ENCODE peak calls at places on chromosome 15, in eight cellular contexts. Q, K, O, R, I, C, Z and F are unnamed samples.

GRCh38 chr15:37289109-37289765 is 188.9 kb upstream of the MEIS2 start:
- DNase-seq in Z (no peak), I (no peak), O (peak), Q (no peak), R (no peak), K (peak), C (no peak), F (peak)

GRCh38 chr15:101115887-101116680 is 135.8 kb downstream of the CHSY1 start:
- DNase-seq in R (no peak), C (peak), I (no peak), O (no peak), Z (no peak), Q (no peak), K (no peak), F (peak)

GRCh38 chr15:60135961-60136360 is 131.8 kb downstream of the FOXB1 start:
- DNase-seq in Z (no peak), C (no peak), K (no peak), R (no peak), Q (no peak), O (no peak), I (no peak), F (no peak)

GRCh38 chr15:93210995-93211394 is 122.0 kb upstream of the RGMA start:
- DNase-seq in I (no peak), Q (no peak), R (no peak), C (no peak), O (no peak), Z (no peak), K (no peak), F (no peak)

GRCh38 chr15:40069178-40070165 is 30.5 kb upstream of the SRP14 start:
- DNase-seq in C (peak), Q (peak), R (peak), Z (peak), K (peak), O (peak), I (no peak), F (peak)

GRCh38 chr15:64461577-64462162 is 1.3 kb downstream of the ZNF609 start:
- DNase-seq in Z (peak), R (no peak), O (no peak), Q (peak), K (no peak), I (no peak), C (no peak), F (peak)

GRCh38 chr15:80093854-80094418 is 34.5 kb downstream of the ZFAND6 start:
- DNase-seq in Z (peak), I (no peak), Q (no peak), K (peak), O (no peak), R (no peak), C (no peak), F (no peak)

GRCh38 chr15:20645956-20646355 is 104.4 kb upstream of the GOLGA6L6 start:
- DNase-seq in Q (no peak), I (no peak), R (peak), K (no peak), C (peak), O (no peak), Z (no peak), F (peak)

GRCh38 chr15:89018235-89018634 is 70.0 kb upstream of the ABHD2 start:
- DNase-seq in C (peak), Q (no peak), Z (no peak), I (no peak), K (no peak), O (no peak), R (peak), F (peak)

GRCh38 chr15:65991721-65992472 is 122.6 kb downstream of the RAB11A start:
- DNase-seq in R (no peak), I (no peak), C (no peak), O (no peak), K (no peak), Z (no peak), Q (no peak), F (no peak)

GRCh38 chr15:92839696-92840095 is 60.4 kb upstream of the CHD2 start:
- DNase-seq in I (no peak), Z (no peak), O (peak), K (no peak), C (no peak), R (peak), Q (no peak), F (no peak)

GRCh38 chr15:33357845-33358244 is 47.1 kb downstream of the RYR3 start:
- DNase-seq in O (no peak), I (no peak), Z (no peak), K (no peak), R (no peak), Q (no peak), C (no peak), F (no peak)

GRCh38 chr15:96331141-96331941 is 841 bp downstream of the NR2F2 start:
- DNase-seq in O (no peak), R (peak), I (no peak), C (peak), Z (peak), K (peak), Q (no peak), F (peak)

GRCh38 chr15:73156431-73157191 is 104.3 kb downstream of the NEO1 start:
- DNase-seq in Q (no peak), I (no peak), C (no peak), Z (no peak), K (no peak), R (no peak), O (no peak), F (no peak)
- TF ChIP-seq CTCF in Q (no peak), I (no peak), C (no peak), Z (no peak), K (no peak), R (no peak), O (peak), F (no peak)

GRCh38 chr15:77112819-77113569 is 42.1 kb upstream of the TSPAN3 start:
- DNase-seq in Q (no peak), O (no peak), Z (no peak), I (no peak), K (no peak), R (peak), C (no peak), F (peak)
- TF ChIP-seq CTCF in Q (no peak), O (no peak), Z (no peak), I (no peak), K (no peak), R (no peak), C (no peak), F (no peak)

GRCh38 chr15:49875392-49875791 is 243.6 kb downstream of the ATP8B4 start:
- DNase-seq in C (no peak), Q (no peak), K (peak), I (no peak), R (no peak), Z (no peak), O (peak), F (no peak)
- TF ChIP-seq CTCF in C (no peak), Q (no peak), K (peak), I (no peak), R (no peak), Z (no peak), O (peak), F (no peak)

GRCh38 chr15:25184356-25185155 is 229.8 kb downstream of the SNRPN start:
- DNase-seq in Q (no peak), C (no peak), Z (no peak), R (peak), O (no peak), K (no peak), I (no peak), F (no peak)

GRCh38 chr15:25182098-25182478 is 227.3 kb downstream of the SNRPN start:
- DNase-seq in I (no peak), R (no peak), O (no peak), Q (no peak), K (no peak), C (no peak), Z (no peak), F (no peak)

GRCh38 chr15:25183581-25184330 is 229.0 kb downstream of the SNRPN start:
- DNase-seq in Z (no peak), Q (no peak), C (no peak), I (no peak), K (no peak), R (peak), O (no peak), F (no peak)

GRCh38 chr15:25181290-25182097 is 226.7 kb downstream of the SNRPN start:
- DNase-seq in I (no peak), O (no peak), C (no peak), K (no peak), Q (no peak), R (peak), Z (peak), F (no peak)

GRCh38 chr15:25182736-25183445 is 228.1 kb downstream of the SNRPN start:
- DNase-seq in I (no peak), O (no peak), K (no peak), Z (no peak), Q (no peak), C (no peak), R (peak), F (no peak)
- TF ChIP-seq CTCF in I (no peak), O (no peak), K (no peak), Z (no peak), Q (no peak), C (no peak), R (no peak), F (no peak)

GRCh38 chr15:56918046-56918906 is at the start of gene TCF12:
- DNase-seq in Q (peak), C (peak), Z (peak), K (peak), R (peak), O (peak), I (peak), F (peak)
- TF ChIP-seq CTCF in Q (peak), C (peak), Z (no peak), K (peak), R (no peak), O (peak), I (peak), F (peak)